ENCODE peak calls at places on chromosome 12, in ten cellular contexts. W is psoas muscle; L is upper lobe of right lung; F is WERI-Rb-1; K is IMR-90; O is thoracic aorta; U is effector memory CD4-positive, alpha-beta T cell; R is Caco-2; J is lower lobe of right lung; A is CD4-positive, alpha-beta memory T cell. I is an unnamed sample. For H3K9me3, the result is how much of the 10 kb centered on the place peaks cover.

GRCh38 chr12:4215862-4216541 is 57.6 kb upstream of the CCND2 start:
- DNase-seq in W (no peak), J (no peak), U (no peak), A (no peak), K (no peak), R (no peak), L (no peak), F (no peak), O (no peak), I (no peak)

GRCh38 chr12:54993181-54993835 is 8.7 kb upstream of the TESPA1 start:
- DNase-seq in F (peak), W (no peak), L (no peak), A (peak), R (peak), J (no peak), U (peak), O (no peak), K (peak), I (no peak)

GRCh38 chr12:120110550-120111501 is 5.7 kb downstream of the RAB35 start:
- DNase-seq in A (peak), R (no peak), K (no peak), F (no peak), J (peak), O (no peak), W (peak), U (peak), L (peak), I (peak)

GRCh38 chr12:57368349-57369095 is 62.3 kb downstream of the R3HDM2 start:
- DNase-seq in J (no peak), W (no peak), O (no peak), L (no peak), U (no peak), A (no peak), R (peak), F (no peak), K (peak), I (no peak)

GRCh38 chr12:9870311-9870866 is 1.2 kb upstream of the CLEC2B start:
- DNase-seq in F (no peak), W (no peak), O (no peak), L (no peak), J (no peak), K (no peak), U (no peak), R (no peak), A (peak), I (no peak)

GRCh38 chr12:113240395-113240794 is 19.1 kb downstream of the TPCN1 start:
- DNase-seq in J (no peak), A (no peak), U (no peak), L (no peak), K (no peak), O (no peak), F (no peak), R (no peak), W (no peak), I (no peak)

GRCh38 chr12:71415336-71416231 is 24.0 kb upstream of the LGR5 start:
- DNase-seq in O (no peak), W (no peak), U (no peak), J (no peak), K (peak), L (no peak), F (peak), R (peak), A (no peak), I (no peak)

GRCh38 chr12:114013601-114014345 is 47.6 kb upstream of the RBM19 start:
- DNase-seq in L (no peak), O (no peak), F (no peak), W (no peak), R (peak), A (no peak), K (peak), U (no peak), J (no peak), I (no peak)

GRCh38 chr12:111730420-111730819 is 36.3 kb upstream of the ALDH2 start:
- DNase-seq in O (no peak), W (no peak), L (no peak), K (no peak), U (no peak), A (no peak), J (no peak), F (no peak), R (no peak), I (no peak)

GRCh38 chr12:128767518-128767917 is 56.2 kb downstream of the SLC15A4 start:
- DNase-seq in O (no peak), W (no peak), K (no peak), F (no peak), R (no peak), U (no peak), A (no peak), J (no peak), L (peak), I (no peak)

GRCh38 chr12:14756331-14757143 is 46.7 kb downstream of the WBP11 start:
- DNase-seq in F (peak), K (no peak), J (peak), A (no peak), U (no peak), L (no peak), W (no peak), R (peak), O (no peak), I (no peak)

GRCh38 chr12:16385779-16386646 is 38.6 kb downstream of the MGST1 start:
- DNase-seq in W (no peak), F (peak), O (no peak), A (no peak), J (no peak), U (no peak), K (peak), R (peak), L (no peak), I (no peak)

GRCh38 chr12:3962661-3963483 is 89.7 kb upstream of the PARP11 start:
- DNase-seq in J (peak), K (no peak), U (peak), A (peak), L (peak), R (peak), F (no peak), W (no peak), O (no peak), I (no peak)

GRCh38 chr12:113155641-113156040 is 6.1 kb downstream of the CFAP73 start:
- DNase-seq in W (no peak), K (no peak), J (no peak), R (no peak), L (no peak), F (no peak), A (no peak), U (no peak), O (no peak), I (no peak)

GRCh38 chr12:69332815-69333358 is 15.3 kb upstream of the LYZ start:
- DNase-seq in R (peak), U (no peak), K (no peak), L (no peak), J (no peak), F (no peak), A (no peak), O (no peak), W (no peak), I (no peak)

GRCh38 chr12:2494490-2495192 is 300.1 kb upstream of the FKBP4 start:
- DNase-seq in O (no peak), L (no peak), K (no peak), W (no peak), F (no peak), R (no peak), J (no peak), U (no peak), A (no peak), I (no peak)

GRCh38 chr12:31594681-31595080 is 3.7 kb upstream of the DENND5B start:
- DNase-seq in A (no peak), R (no peak), O (no peak), F (no peak), J (no peak), L (no peak), W (no peak), U (no peak), K (peak), I (no peak)

GRCh38 chr12:75162845-75163244 is 46.8 kb downstream of the KCNC2 start:
- DNase-seq in W (no peak), A (no peak), F (no peak), O (no peak), J (no peak), R (no peak), U (no peak), L (no peak), K (no peak), I (no peak)

GRCh38 chr12:48542300-48542928 is 17.0 kb downstream of the OR8S1 start:
- DNase-seq in L (peak), F (peak), R (peak), U (no peak), K (peak), A (no peak), W (no peak), J (peak), O (no peak), I (peak)

GRCh38 chr12:118694128-118694775 is 287.1 kb upstream of the SRRM4 start:
- DNase-seq in W (no peak), U (no peak), J (no peak), F (no peak), A (no peak), O (no peak), K (no peak), R (no peak), L (no peak), I (no peak)

GRCh38 chr12:130146532-130146931 is 15.7 kb upstream of the FZD10 start:
- DNase-seq in F (no peak), K (no peak), L (no peak), U (no peak), O (no peak), W (no peak), A (no peak), J (peak), R (no peak), I (no peak)
- H3K9me3 ChIP-seq in F (under half), K (under half), L (under half), U (under half), O (under half), W (under half), A (under half), J (under half), R (under half), I (under half)

GRCh38 chr12:7171854-7172253 is 17.6 kb upstream of the PEX5 start:
- DNase-seq in O (no peak), K (no peak), U (no peak), R (no peak), A (no peak), F (no peak), W (no peak), J (no peak), L (no peak), I (no peak)
- H3K9me3 ChIP-seq in O (under half), K (under half), U (under half), R (half or more), A (under half), F (under half), W (under half), J (under half), L (under half), I (half or more)

GRCh38 chr12:132972374-132972773 is 13.8 kb upstream of the ZNF26 start:
- DNase-seq in W (no peak), F (no peak), O (no peak), A (no peak), U (no peak), J (no peak), R (no peak), K (no peak), L (no peak), I (no peak)

GRCh38 chr12:132967736-132968135 is 11.6 kb upstream of the ZNF605 start:
- DNase-seq in A (no peak), F (no peak), O (no peak), W (no peak), L (no peak), J (no peak), R (no peak), K (no peak), U (no peak), I (no peak)

GRCh38 chr12:132965796-132966195 is 9.7 kb upstream of the ZNF605 start:
- DNase-seq in O (no peak), L (no peak), K (no peak), A (no peak), J (no peak), F (no peak), W (no peak), U (no peak), R (no peak), I (no peak)

DNA sequence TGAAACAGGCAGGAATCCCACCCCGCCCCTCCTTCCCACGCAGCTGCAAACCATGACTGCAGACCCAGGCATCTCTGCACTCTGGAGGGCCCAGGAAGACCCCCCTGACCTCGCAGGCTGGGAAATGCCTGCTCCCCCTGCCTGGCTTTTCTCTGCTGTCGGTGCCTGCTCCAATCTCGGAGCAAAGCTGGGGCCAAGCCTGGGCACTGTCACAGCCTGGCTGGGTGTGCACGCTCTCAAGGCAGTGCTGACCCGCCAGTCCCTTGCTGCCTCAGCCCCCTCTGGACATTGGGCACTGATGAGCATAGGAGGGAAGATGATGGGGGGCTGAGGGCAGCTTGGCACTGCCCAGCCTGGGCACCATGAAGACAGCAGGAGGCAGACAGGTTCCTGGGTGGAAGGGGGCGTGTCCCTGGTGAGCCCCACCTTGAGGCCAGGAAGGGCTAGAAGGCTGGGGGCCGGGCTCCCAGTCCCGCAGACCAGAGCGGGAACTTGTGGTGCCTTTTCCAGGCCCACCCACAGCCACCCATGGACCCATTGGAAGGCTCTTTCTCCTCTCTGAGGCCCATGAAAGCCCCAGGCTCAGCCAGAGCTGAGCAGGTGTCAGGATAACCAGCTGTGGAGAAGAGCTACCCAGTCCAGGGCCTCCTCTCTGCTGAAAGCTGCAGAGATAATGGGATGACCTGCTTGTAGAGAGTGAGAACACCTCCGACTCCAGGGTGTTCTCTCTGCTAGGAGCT is 10.7 kb upstream of the ZNF605 start:
- DNase-seq in A (no peak), U (no peak), W (no peak), J (no peak), F (no peak), L (no peak), K (no peak), R (no peak), O (no peak), I (no peak)
- H3K9me3 ChIP-seq in A (under half), U (under half), W (under half), J (under half), F (under half), L (under half), K (under half), R (under half), O (under half), I (half or more)

DNA sequence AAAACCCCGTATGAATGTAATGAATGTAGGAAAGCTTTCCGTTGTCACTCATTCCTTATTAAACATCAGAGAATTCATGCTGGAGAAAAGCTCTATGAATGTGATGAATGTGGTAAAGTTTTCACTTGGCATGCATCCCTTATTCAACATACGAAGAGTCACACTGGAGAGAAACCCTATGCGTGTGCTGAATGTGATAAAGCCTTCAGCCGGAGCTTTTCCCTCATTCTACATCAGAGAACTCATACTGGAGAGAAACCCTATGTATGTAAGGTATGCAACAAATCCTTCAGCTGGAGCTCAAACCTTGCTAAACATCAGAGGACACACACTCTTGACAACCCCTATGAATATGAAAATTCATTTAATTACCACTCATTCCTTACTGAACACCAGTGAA is 23.8 kb downstream of the ZNF891 start:
- DNase-seq in W (no peak), L (no peak), K (no peak), R (no peak), F (no peak), U (no peak), J (no peak), A (no peak), O (no peak), I (no peak)
- H3K9me3 ChIP-seq in W (half or more), L (half or more), K (half or more), R (half or more), F (under half), U (half or more), J (half or more), A (half or more), O (half or more), I (half or more)

GRCh38 chr12:93868771-93869170 is 191.6 kb downstream of the CRADD start:
- DNase-seq in L (no peak), W (no peak), U (no peak), J (no peak), A (no peak), O (no peak), R (no peak), F (no peak), K (peak), I (no peak)
- H3K9me3 ChIP-seq in L (under half), W (under half), U (under half), J (under half), A (under half), O (under half), R (under half), F (under half), K (under half), I (half or more)

GRCh38 chr12:34311337-34311736 is 289.0 kb downstream of the ALG10 start:
- DNase-seq in L (no peak), R (no peak), J (no peak), K (no peak), O (no peak), W (no peak), F (no peak), U (no peak), A (no peak), I (no peak)
- H3K9me3 ChIP-seq in L (under half), R (under half), J (under half), K (half or more), O (under half), W (under half), F (under half), U (under half), A (under half), I (under half)

GRCh38 chr12:39406257-39406656 is 36.7 kb downstream of the KIF21A start:
- DNase-seq in L (no peak), W (no peak), F (no peak), J (no peak), U (no peak), R (no peak), K (no peak), O (no peak), A (no peak), I (no peak)

GRCh38 chr12:39402922-39403321 is 40.0 kb downstream of the KIF21A start:
- DNase-seq in L (no peak), R (no peak), F (no peak), W (no peak), O (no peak), K (no peak), U (no peak), A (no peak), J (no peak), I (no peak)

GRCh38 chr12:39403376-39403775 is 39.5 kb downstream of the KIF21A start:
- DNase-seq in L (no peak), K (no peak), R (no peak), J (no peak), W (no peak), F (no peak), U (no peak), O (no peak), A (no peak), I (no peak)

GRCh38 chr12:39405580-39405979 is 37.3 kb downstream of the KIF21A start:
- DNase-seq in R (no peak), O (no peak), W (no peak), L (no peak), F (no peak), A (no peak), J (no peak), U (no peak), K (no peak), I (no peak)

DNA sequence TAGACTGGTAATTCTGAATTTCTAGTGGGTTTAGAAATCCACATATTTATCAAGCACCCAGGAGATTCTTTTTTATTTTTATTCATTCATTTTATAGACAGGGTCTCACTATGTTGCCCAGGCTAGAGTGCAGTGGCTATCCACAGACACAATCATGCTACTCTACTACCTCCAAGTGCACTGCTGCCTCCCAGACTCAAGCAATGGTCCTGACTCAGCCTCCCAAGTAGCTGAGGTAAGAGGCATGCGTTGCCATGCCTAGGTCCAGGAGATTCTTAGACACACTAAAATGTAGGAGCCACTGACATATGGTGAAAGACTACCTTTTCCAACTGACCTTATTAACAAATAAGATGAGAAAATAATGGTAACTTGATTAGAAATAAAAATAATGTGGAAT is 38.9 kb downstream of the KIF21A start:
- DNase-seq in F (no peak), J (no peak), K (no peak), W (no peak), U (no peak), L (no peak), A (no peak), O (no peak), R (no peak), I (no peak)
- H3K9me3 ChIP-seq in F (under half), J (under half), K (under half), W (under half), U (under half), L (under half), A (under half), O (under half), R (under half), I (under half)

DNA sequence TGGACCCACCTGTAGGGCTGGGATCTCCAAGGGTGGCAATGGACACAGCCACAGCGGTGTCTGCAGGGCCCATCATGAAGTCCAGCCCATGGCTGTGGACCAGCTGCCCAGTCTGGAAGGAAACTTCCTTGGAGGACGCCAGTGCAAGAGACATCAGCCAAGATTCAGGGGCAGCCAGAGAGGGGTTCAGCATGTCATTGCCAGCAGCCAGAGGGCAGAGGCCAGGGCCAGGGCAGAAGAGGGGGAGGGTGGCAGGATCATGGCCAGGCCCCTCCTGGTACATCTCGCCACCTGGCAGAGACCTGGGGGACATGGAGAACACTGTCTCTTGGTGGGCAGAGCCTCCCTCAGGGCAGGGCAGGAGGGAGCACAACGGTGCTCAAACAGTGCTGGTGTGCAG is 10.2 kb downstream of the ANHX start:
- DNase-seq in A (no peak), K (no peak), R (no peak), O (no peak), L (no peak), J (no peak), U (no peak), W (no peak), F (no peak), I (no peak)
- H3K9me3 ChIP-seq in A (under half), K (half or more), R (under half), O (under half), L (under half), J (under half), U (under half), W (under half), F (half or more), I (half or more)

DNA sequence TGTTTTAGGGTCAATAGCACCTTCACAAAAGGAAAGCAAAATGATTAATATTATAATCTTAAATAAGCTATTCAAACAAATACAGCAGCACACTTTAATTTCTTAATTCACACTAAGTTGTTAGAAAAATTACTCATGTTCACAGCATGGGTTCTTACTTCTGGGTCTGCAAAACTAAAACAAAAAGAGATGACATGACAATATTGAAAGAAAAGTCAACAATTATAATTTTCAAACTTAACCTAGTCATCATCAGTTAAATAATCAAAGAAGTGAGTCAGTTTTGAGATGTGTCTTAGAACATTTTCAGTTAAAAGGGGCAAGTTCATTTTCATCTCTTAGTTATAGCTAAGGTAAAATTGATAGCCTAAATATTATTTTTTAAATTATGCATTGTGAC is 47.7 kb upstream of the RMST start:
- DNase-seq in J (no peak), L (no peak), A (no peak), U (no peak), F (no peak), R (no peak), O (no peak), K (no peak), W (no peak), I (no peak)
- H3K9me3 ChIP-seq in J (under half), L (under half), A (under half), U (under half), F (under half), R (under half), O (under half), K (under half), W (under half), I (under half)

DNA sequence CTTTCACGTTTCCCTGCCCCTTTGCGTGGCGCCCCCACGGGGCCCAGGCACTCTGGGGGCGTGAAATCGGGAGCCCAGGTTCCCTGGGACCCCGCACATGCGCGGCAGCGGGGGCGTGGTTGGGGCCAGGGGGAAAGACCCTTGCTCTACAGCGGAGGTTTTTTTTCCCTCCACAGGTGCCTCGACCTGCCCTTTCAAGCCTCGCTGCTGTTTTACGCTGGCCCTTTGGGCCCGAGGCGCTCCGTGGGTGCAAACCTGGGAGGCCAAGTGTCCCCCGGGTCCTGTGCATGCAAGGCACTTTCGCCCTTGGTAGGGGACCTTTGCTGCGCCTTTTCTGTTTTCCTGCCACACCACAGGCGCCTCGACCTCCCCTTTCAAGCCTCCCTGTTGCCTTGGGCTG is 329.8 kb downstream of the ALG10 start:
- DNase-seq in K (no peak), R (no peak), A (no peak), F (no peak), U (no peak), L (no peak), W (no peak), O (no peak), J (no peak), I (no peak)
- H3K9me3 ChIP-seq in K (under half), R (under half), A (under half), F (under half), U (under half), L (under half), W (under half), O (under half), J (under half), I (half or more)